ENCODE peak calls at places on chromosome 15, in ten cellular contexts. One of them, this sample, is unnamed. For H3K4me1, the result is how much of the 10 kb centered on the place peaks cover.

GRCh38 chr15:81097893-81098280 is 36.2 kb upstream of the CFAP161 start:
- DNase-seq in cardiac muscle cell: peak
- DNase-seq in HCT116: no peak
- DNase-seq in CD8-positive, alpha-beta T cell: no peak
- DNase-seq in ovary: no peak
- DNase-seq in thyroid gland: no peak
- DNase-seq in A673: no peak
- DNase-seq in SK-N-SH: no peak
- DNase-seq in A549: no peak
- DNase-seq in mammary epithelial cell: no peak
- DNase-seq in this sample: no peak

GRCh38 chr15:55627730-55628368 is 39.7 kb upstream of the PYGO1 start:
- DNase-seq in cardiac muscle cell: peak
- DNase-seq in HCT116: peak
- DNase-seq in CD8-positive, alpha-beta T cell: no peak
- DNase-seq in ovary: no peak
- DNase-seq in thyroid gland: no peak
- DNase-seq in A673: peak
- DNase-seq in SK-N-SH: no peak
- DNase-seq in A549: peak
- DNase-seq in mammary epithelial cell: peak
- DNase-seq in this sample: peak

GRCh38 chr15:44289352-44289790 is 852 bp downstream of the GOLM2 start:
- DNase-seq in cardiac muscle cell: no peak
- DNase-seq in HCT116: no peak
- DNase-seq in CD8-positive, alpha-beta T cell: no peak
- DNase-seq in ovary: no peak
- DNase-seq in thyroid gland: no peak
- DNase-seq in A673: no peak
- DNase-seq in SK-N-SH: no peak
- DNase-seq in A549: no peak
- DNase-seq in mammary epithelial cell: no peak
- DNase-seq in this sample: no peak

GRCh38 chr15:88904808-88905327 is 8.3 kb downstream of the MFGE8 start:
- DNase-seq in cardiac muscle cell: peak
- DNase-seq in HCT116: no peak
- DNase-seq in CD8-positive, alpha-beta T cell: peak
- DNase-seq in ovary: peak
- DNase-seq in thyroid gland: peak
- DNase-seq in A673: peak
- DNase-seq in SK-N-SH: peak
- DNase-seq in A549: peak
- DNase-seq in mammary epithelial cell: peak
- DNase-seq in this sample: peak

GRCh38 chr15:96326551-96327154 is 3.8 kb upstream of the NR2F2 start:
- DNase-seq in cardiac muscle cell: peak
- DNase-seq in HCT116: no peak
- DNase-seq in CD8-positive, alpha-beta T cell: no peak
- DNase-seq in ovary: peak
- DNase-seq in thyroid gland: peak
- DNase-seq in A673: peak
- DNase-seq in SK-N-SH: no peak
- DNase-seq in A549: peak
- DNase-seq in mammary epithelial cell: peak
- DNase-seq in this sample: peak

GRCh38 chr15:59437777-59438574 is at the start of gene FAM81A:
- DNase-seq in cardiac muscle cell: peak
- DNase-seq in HCT116: peak
- DNase-seq in CD8-positive, alpha-beta T cell: no peak
- DNase-seq in ovary: peak
- DNase-seq in thyroid gland: peak
- DNase-seq in A673: peak
- DNase-seq in SK-N-SH: peak
- DNase-seq in A549: peak
- DNase-seq in mammary epithelial cell: peak
- DNase-seq in this sample: peak

GRCh38 chr15:73749533-73749932 is 3.6 kb downstream of the INSYN1 start:
- DNase-seq in cardiac muscle cell: no peak
- DNase-seq in HCT116: no peak
- DNase-seq in CD8-positive, alpha-beta T cell: no peak
- DNase-seq in ovary: no peak
- DNase-seq in thyroid gland: no peak
- DNase-seq in A673: no peak
- DNase-seq in SK-N-SH: no peak
- DNase-seq in A549: no peak
- DNase-seq in mammary epithelial cell: no peak
- DNase-seq in this sample: no peak

GRCh38 chr15:26069204-26069603 is 206.1 kb upstream of the ATP10A start:
- DNase-seq in cardiac muscle cell: no peak
- DNase-seq in HCT116: no peak
- DNase-seq in CD8-positive, alpha-beta T cell: no peak
- DNase-seq in ovary: no peak
- DNase-seq in thyroid gland: no peak
- DNase-seq in A673: no peak
- DNase-seq in SK-N-SH: no peak
- DNase-seq in A549: no peak
- DNase-seq in mammary epithelial cell: no peak
- DNase-seq in this sample: no peak

DNA sequence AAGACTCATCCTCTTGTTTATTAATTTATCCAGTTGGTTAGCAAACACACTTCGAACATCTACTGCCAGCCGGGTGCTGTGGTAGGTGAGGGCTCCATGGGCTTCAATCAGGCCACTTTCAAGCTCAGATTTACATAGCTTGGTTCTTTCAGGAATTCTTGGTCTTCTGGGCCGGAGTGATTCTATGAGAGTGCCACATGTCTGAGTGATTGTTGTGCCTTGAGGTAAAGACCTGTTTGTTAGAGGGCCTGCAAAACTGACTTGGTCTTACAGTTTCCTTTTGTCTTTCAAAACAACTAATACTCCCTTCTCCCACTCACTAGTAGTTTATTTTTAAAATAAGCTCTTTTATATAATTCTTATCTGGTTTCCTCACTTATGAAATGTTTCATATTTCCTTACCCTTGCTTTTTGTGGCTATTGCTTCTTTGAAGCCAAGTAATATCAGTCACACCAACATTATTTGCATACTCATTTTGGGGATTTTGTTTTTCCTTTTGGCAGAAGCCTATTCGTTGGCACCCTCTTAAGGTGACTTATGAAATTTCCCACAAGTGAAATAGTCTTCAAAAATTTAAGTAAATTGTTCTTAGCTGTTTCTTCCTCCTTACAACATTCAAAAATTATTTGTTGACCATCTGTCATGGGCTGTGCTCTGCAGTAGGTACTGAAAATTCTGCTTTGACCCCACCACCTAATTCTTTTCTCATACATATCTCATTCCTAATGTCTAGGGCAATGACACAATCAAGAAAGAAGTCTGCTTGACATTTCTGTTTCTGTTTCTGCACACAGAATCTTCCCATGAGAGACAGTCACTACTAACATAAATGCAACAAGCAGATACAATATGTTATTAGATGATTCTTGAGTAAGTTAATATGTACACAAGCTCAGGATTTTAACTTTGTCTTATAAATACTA is 120.2 kb downstream of the LRRC28 start:
- DNase-seq in cardiac muscle cell: peak
- DNase-seq in HCT116: no peak
- DNase-seq in CD8-positive, alpha-beta T cell: no peak
- DNase-seq in ovary: no peak
- DNase-seq in thyroid gland: no peak
- DNase-seq in A673: no peak
- DNase-seq in SK-N-SH: no peak
- DNase-seq in A549: no peak
- DNase-seq in mammary epithelial cell: peak
- DNase-seq in this sample: peak
- TF ChIP-seq CTCF in cardiac muscle cell: no peak
- TF ChIP-seq CTCF in HCT116: no peak
- TF ChIP-seq CTCF in CD8-positive, alpha-beta T cell: no peak
- TF ChIP-seq CTCF in ovary: no peak
- TF ChIP-seq CTCF in thyroid gland: no peak
- TF ChIP-seq CTCF in A673: no peak
- TF ChIP-seq CTCF in SK-N-SH: no peak
- TF ChIP-seq CTCF in A549: peak
- TF ChIP-seq CTCF in mammary epithelial cell: no peak
- TF ChIP-seq CTCF in this sample: no peak

GRCh38 chr15:79987969-79988368 is 17.0 kb upstream of the BCL2A1 start:
- DNase-seq in cardiac muscle cell: no peak
- DNase-seq in HCT116: no peak
- DNase-seq in CD8-positive, alpha-beta T cell: no peak
- DNase-seq in ovary: no peak
- DNase-seq in thyroid gland: no peak
- DNase-seq in A673: no peak
- DNase-seq in SK-N-SH: no peak
- DNase-seq in A549: no peak
- DNase-seq in mammary epithelial cell: no peak
- DNase-seq in this sample: no peak

GRCh38 chr15:79989682-79990081 is 18.7 kb upstream of the BCL2A1 start:
- DNase-seq in cardiac muscle cell: peak
- DNase-seq in HCT116: no peak
- DNase-seq in CD8-positive, alpha-beta T cell: no peak
- DNase-seq in ovary: no peak
- DNase-seq in thyroid gland: no peak
- DNase-seq in A673: no peak
- DNase-seq in SK-N-SH: no peak
- DNase-seq in A549: no peak
- DNase-seq in mammary epithelial cell: peak
- DNase-seq in this sample: no peak

GRCh38 chr15:79987569-79987955 is 16.6 kb upstream of the BCL2A1 start:
- DNase-seq in cardiac muscle cell: no peak
- DNase-seq in HCT116: no peak
- DNase-seq in CD8-positive, alpha-beta T cell: no peak
- DNase-seq in ovary: no peak
- DNase-seq in thyroid gland: no peak
- DNase-seq in A673: no peak
- DNase-seq in SK-N-SH: no peak
- DNase-seq in A549: no peak
- DNase-seq in mammary epithelial cell: no peak
- DNase-seq in this sample: no peak

GRCh38 chr15:79990280-79990996 is 19.4 kb upstream of the BCL2A1 start:
- DNase-seq in cardiac muscle cell: no peak
- DNase-seq in HCT116: no peak
- DNase-seq in CD8-positive, alpha-beta T cell: no peak
- DNase-seq in ovary: no peak
- DNase-seq in thyroid gland: no peak
- DNase-seq in A673: no peak
- DNase-seq in SK-N-SH: no peak
- DNase-seq in A549: no peak
- DNase-seq in mammary epithelial cell: no peak
- DNase-seq in this sample: no peak

GRCh38 chr15:79988448-79989117 is 17.6 kb upstream of the BCL2A1 start:
- DNase-seq in cardiac muscle cell: no peak
- DNase-seq in HCT116: no peak
- DNase-seq in CD8-positive, alpha-beta T cell: no peak
- DNase-seq in ovary: no peak
- DNase-seq in thyroid gland: no peak
- DNase-seq in A673: no peak
- DNase-seq in SK-N-SH: no peak
- DNase-seq in A549: no peak
- DNase-seq in mammary epithelial cell: no peak
- DNase-seq in this sample: no peak
- H3K4me1 ChIP-seq in cardiac muscle cell: under half
- H3K4me1 ChIP-seq in HCT116: under half
- H3K4me1 ChIP-seq in CD8-positive, alpha-beta T cell: under half
- H3K4me1 ChIP-seq in ovary: under half
- H3K4me1 ChIP-seq in thyroid gland: under half
- H3K4me1 ChIP-seq in A673: under half
- H3K4me1 ChIP-seq in SK-N-SH: under half
- H3K4me1 ChIP-seq in A549: under half
- H3K4me1 ChIP-seq in mammary epithelial cell: under half
- H3K4me1 ChIP-seq in this sample: under half

DNA sequence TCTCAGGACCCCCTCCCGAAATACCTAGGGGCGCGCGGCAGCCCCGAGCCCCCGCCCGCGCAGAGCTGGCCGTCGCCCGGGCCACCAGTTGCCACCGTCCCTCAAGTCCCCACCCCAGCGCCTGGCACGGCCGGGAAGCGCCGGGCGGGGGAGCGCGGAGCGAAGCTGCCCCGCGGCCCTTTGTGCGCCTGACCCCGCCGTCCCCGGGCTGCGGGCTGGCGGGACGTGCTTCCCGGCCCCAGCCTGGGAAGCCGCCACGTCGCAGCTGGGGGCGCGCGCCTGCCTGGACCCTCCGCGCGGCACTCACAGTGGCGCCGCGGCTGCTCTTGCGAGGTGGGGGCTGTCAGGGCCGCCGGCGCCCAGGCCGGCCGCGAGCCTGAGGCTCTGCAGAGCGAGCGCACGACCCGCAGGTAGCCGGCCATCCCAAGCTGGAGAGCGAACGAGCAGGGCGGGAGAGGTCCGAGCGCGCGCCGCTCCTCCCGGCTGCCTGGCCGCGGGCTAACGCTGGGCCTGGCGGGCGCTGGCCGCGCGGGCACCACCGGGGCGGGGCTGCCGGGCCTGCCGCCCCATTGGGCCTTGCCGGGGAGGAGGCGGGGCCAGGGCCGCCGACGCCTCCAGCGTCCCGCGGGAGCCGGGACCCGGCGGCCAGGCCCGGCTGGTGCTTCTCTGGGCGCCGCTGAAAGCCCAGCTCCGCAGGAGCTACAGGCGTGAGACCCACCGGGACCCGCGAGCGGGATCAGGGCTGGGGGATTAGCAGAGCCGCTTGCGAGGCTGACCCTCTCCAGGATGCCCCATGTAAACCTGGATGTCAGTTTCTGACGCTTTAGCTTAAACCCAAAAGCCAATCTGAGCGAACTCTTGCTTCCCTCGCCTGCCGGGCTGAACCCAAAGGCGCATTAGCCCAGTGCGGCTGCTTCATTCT is at the start of gene IDH2:
- DNase-seq in cardiac muscle cell: peak
- DNase-seq in HCT116: peak
- DNase-seq in CD8-positive, alpha-beta T cell: peak
- DNase-seq in ovary: peak
- DNase-seq in thyroid gland: peak
- DNase-seq in A673: peak
- DNase-seq in SK-N-SH: peak
- DNase-seq in A549: peak
- DNase-seq in mammary epithelial cell: peak
- DNase-seq in this sample: peak
- TF ChIP-seq CTCF in cardiac muscle cell: no peak
- TF ChIP-seq CTCF in HCT116: no peak
- TF ChIP-seq CTCF in CD8-positive, alpha-beta T cell: no peak
- TF ChIP-seq CTCF in ovary: no peak
- TF ChIP-seq CTCF in thyroid gland: no peak
- TF ChIP-seq CTCF in A673: no peak
- TF ChIP-seq CTCF in SK-N-SH: no peak
- TF ChIP-seq CTCF in A549: peak
- TF ChIP-seq CTCF in mammary epithelial cell: no peak
- TF ChIP-seq CTCF in this sample: no peak

DNA sequence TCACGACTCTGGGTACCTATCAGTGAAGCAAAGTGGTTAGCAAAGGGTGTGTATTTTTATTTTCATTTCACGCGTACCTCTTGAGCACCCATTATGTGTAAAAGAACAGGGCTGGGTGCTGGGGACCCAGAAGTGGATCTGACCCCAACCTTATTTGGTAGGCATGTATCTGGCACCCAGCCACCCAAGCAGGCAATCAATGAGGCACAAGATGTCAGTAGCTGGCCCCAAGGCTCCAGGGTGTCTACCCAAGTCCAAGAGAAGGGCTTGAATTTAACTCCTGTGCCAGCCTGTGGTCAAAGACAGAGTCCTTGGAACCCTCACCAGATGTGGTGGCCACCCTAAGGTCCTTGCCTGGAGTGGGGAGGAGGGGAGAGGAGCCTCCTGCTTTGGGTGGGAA is 5.7 kb downstream of the PLEKHO2 start:
- DNase-seq in cardiac muscle cell: no peak
- DNase-seq in HCT116: no peak
- DNase-seq in CD8-positive, alpha-beta T cell: no peak
- DNase-seq in ovary: no peak
- DNase-seq in thyroid gland: peak
- DNase-seq in A673: no peak
- DNase-seq in SK-N-SH: no peak
- DNase-seq in A549: no peak
- DNase-seq in mammary epithelial cell: no peak
- DNase-seq in this sample: no peak
- H3K4me1 ChIP-seq in cardiac muscle cell: under half
- H3K4me1 ChIP-seq in HCT116: under half
- H3K4me1 ChIP-seq in CD8-positive, alpha-beta T cell: under half
- H3K4me1 ChIP-seq in ovary: under half
- H3K4me1 ChIP-seq in thyroid gland: half or more
- H3K4me1 ChIP-seq in A673: under half
- H3K4me1 ChIP-seq in SK-N-SH: under half
- H3K4me1 ChIP-seq in A549: under half
- H3K4me1 ChIP-seq in mammary epithelial cell: half or more
- H3K4me1 ChIP-seq in this sample: half or more

This sample was measured in GM23338.